ENCODE peak calls at places on chromosomes 16 and 17, in four cellular contexts. R is adrenal gland; S is ELF-1; T is stimulated activated CD4-positive, alpha-beta T cell treated with anti-CD3 and anti-CD28 coated beads, Interleukin-15, amount 100 ng/mL, for 1 hour. K is an unnamed sample.

GRCh38 chr16:30659507-30660423 is 1.5 kb downstream of the FBRS start:
- DNase-seq in R (no peak), S (no peak), T (peak; percentile 40), K (peak; percentile 52)

GRCh38 chr17:33112763-33113162 is 121.1 kb downstream of the SPACA3 start:
- DNase-seq in R (no peak), S (peak; percentile 22), T (no peak), K (no peak)

GRCh38 chr17:43891851-43892671 is 15.3 kb downstream of the MPP2 start:
- DNase-seq in R (no peak), S (no peak), T (no peak), K (no peak)

GRCh38 chr16:4743217-4743897 is 9.0 kb downstream of the DNAAF8 start:
- DNase-seq in R (no peak), S (peak; percentile 15), T (no peak), K (no peak)

GRCh38 chr17:35293151-35293837 is 50.4 kb downstream of the SLFN5 start:
- DNase-seq in R (no peak), S (no peak), T (no peak), K (no peak)

GRCh38 chr16:87492241-87492635 is 586 bp downstream of the ZCCHC14 start:
- DNase-seq in R (no peak), S (no peak), T (no peak), K (no peak)

GRCh38 chr17:63151981-63152523 is 186.0 kb downstream of the TANC2 start:
- DNase-seq in R (no peak), S (no peak), T (no peak), K (no peak)

GRCh38 chr16:17467923-17468540 is 2.7 kb downstream of the XYLT1 start:
- DNase-seq in R (peak; percentile 88), S (peak; percentile 78), T (no peak), K (peak; percentile 37)

GRCh38 chr17:45227101-45227591 is 5.5 kb downstream of the FMNL1 start:
- DNase-seq in R (no peak), S (no peak), T (no peak), K (no peak)

K was measured in DND-41.